ENCODE peak calls at places on chromosomes 16 and 17, in ten cellular contexts. U is fibroblast of pulmonary artery; G is COR-L47; Y is progenitor cell of endocrine pancreas; O is HCEC 1CT; B is cardiac fibroblast; H is kidney; V is DND-41; C is effector CD4-positive, alpha-beta T cell; L is SK-N-DZ. S is an unnamed sample.

GRCh38 chr16:19236561-19236960 is 49.0 kb upstream of the CLEC19A start:
- DNase-seq in U (no peak), G (no peak), Y (no peak), O (no peak), B (no peak), H (no peak), V (no peak), C (no peak), L (no peak), S (no peak)

GRCh38 chr16:11636172-11636721 is 32.0 kb upstream of the SNN start:
- DNase-seq in U (no peak), G (peak), Y (peak), O (no peak), B (no peak), H (no peak), V (no peak), C (no peak), L (no peak), S (peak)

GRCh38 chr16:23781176-23781575 is 26.4 kb downstream of the CHP2 start:
- DNase-seq in U (no peak), G (no peak), Y (no peak), O (no peak), B (no peak), H (no peak), V (no peak), C (no peak), L (no peak), S (no peak)

GRCh38 chr17:27241346-27241946 is 52.5 kb upstream of the WSB1 start:
- DNase-seq in U (peak), G (no peak), Y (no peak), O (no peak), B (peak), H (no peak), V (no peak), C (no peak), L (no peak), S (no peak)

GRCh38 chr17:35730400-35731005 is 936 bp upstream of the RASL10B start:
- DNase-seq in U (no peak), G (no peak), Y (no peak), O (no peak), B (no peak), H (no peak), V (no peak), C (no peak), L (no peak), S (no peak)

GRCh38 chr17:19470529-19471261 is 59.7 kb downstream of the RNF112 start:
- DNase-seq in U (no peak), G (peak), Y (no peak), O (peak), B (peak), H (peak), V (no peak), C (no peak), L (peak), S (peak)

GRCh38 chr17:17926840-17927449 is 45.3 kb downstream of the TOM1L2 start:
- DNase-seq in U (no peak), G (no peak), Y (no peak), O (no peak), B (no peak), H (no peak), V (no peak), C (no peak), L (no peak), S (no peak)

GRCh38 chr17:64244165-64244564 is 18.9 kb downstream of the TEX2 start:
- DNase-seq in U (peak), G (no peak), Y (no peak), O (no peak), B (peak), H (no peak), V (no peak), C (no peak), L (peak), S (no peak)

GRCh38 chr17:68379692-68380677 is 77.3 kb downstream of the WIPI1 start:
- DNase-seq in U (no peak), G (no peak), Y (no peak), O (no peak), B (no peak), H (no peak), V (no peak), C (no peak), L (no peak), S (no peak)

GRCh38 chr16:51449441-51449840 is 298.4 kb upstream of the SALL1 start:
- DNase-seq in U (no peak), G (no peak), Y (no peak), O (no peak), B (no peak), H (no peak), V (no peak), C (no peak), L (no peak), S (no peak)

GRCh38 chr17:56602292-56603130 is 9.0 kb downstream of the NOG start:
- DNase-seq in U (no peak), G (no peak), Y (no peak), O (no peak), B (no peak), H (no peak), V (no peak), C (peak), L (no peak), S (no peak)

GRCh38 chr17:68511671-68512246 is 471 bp upstream of the PRKAR1A start:
- DNase-seq in U (peak), G (peak), Y (peak), O (peak), B (peak), H (peak), V (peak), C (peak), L (peak), S (peak)

GRCh38 chr16:31700530-31701388 is 172.8 kb upstream of the ZNF267 start:
- DNase-seq in U (peak), G (no peak), Y (peak), O (peak), B (peak), H (peak), V (peak), C (peak), L (peak), S (peak)

GRCh38 chr17:54968954-54969400 is 412 bp downstream of the STXBP4 start:
- DNase-seq in U (peak), G (no peak), Y (peak), O (peak), B (peak), H (no peak), V (no peak), C (no peak), L (no peak), S (no peak)

GRCh38 chr17:68777243-68777855 is 176.2 kb upstream of the FAM20A start:
- DNase-seq in U (peak), G (peak), Y (peak), O (peak), B (peak), H (no peak), V (peak), C (no peak), L (peak), S (peak)

GRCh38 chr16:54965464-54965863 is 34.8 kb downstream of the IRX5 start:
- DNase-seq in U (no peak), G (no peak), Y (no peak), O (no peak), B (no peak), H (no peak), V (no peak), C (no peak), L (no peak), S (no peak)

GRCh38 chr17:79943354-79944241 is 92.1 kb downstream of the TBC1D16 start:
- DNase-seq in U (no peak), G (no peak), Y (no peak), O (no peak), B (no peak), H (peak), V (no peak), C (no peak), L (no peak), S (no peak)

GRCh38 chr17:76474238-76474637 is 6.8 kb downstream of the AANAT start:
- DNase-seq in U (no peak), G (no peak), Y (no peak), O (no peak), B (no peak), H (peak), V (no peak), C (no peak), L (no peak), S (no peak)

GRCh38 chr16:81265658-81266451 is 27.4 kb downstream of the BCO1 start:
- DNase-seq in U (peak), G (peak), Y (no peak), O (no peak), B (peak), H (peak), V (no peak), C (no peak), L (no peak), S (no peak)

GRCh38 chr16:15536813-15537212 is 102.4 kb downstream of the BMERB1 start:
- DNase-seq in U (no peak), G (no peak), Y (no peak), O (peak), B (no peak), H (no peak), V (no peak), C (no peak), L (no peak), S (no peak)

GRCh38 chr17:8724451-8724850 is 20.2 kb downstream of the CCDC42 start:
- DNase-seq in U (no peak), G (no peak), Y (no peak), O (no peak), B (no peak), H (no peak), V (no peak), C (no peak), L (no peak), S (no peak)

GRCh38 chr16:81095653-81095952 is 592 bp downstream of the GCSH start:
- DNase-seq in U (no peak), G (no peak), Y (no peak), O (no peak), B (no peak), H (no peak), V (no peak), C (no peak), L (peak), S (no peak)

GRCh38 chr17:1882836-1883235 is 53.0 kb downstream of the RPA1 start:
- DNase-seq in U (peak), G (no peak), Y (no peak), O (peak), B (peak), H (no peak), V (peak), C (no peak), L (peak), S (peak)

GRCh38 chr17:76811028-76811427 is 57.2 kb upstream of the MGAT5B start:
- DNase-seq in U (no peak), G (no peak), Y (no peak), O (no peak), B (no peak), H (no peak), V (no peak), C (no peak), L (peak), S (peak)

GRCh38 chr16:15810949-15811348 is 45.9 kb downstream of the MYH11 start:
- DNase-seq in U (no peak), G (no peak), Y (no peak), O (no peak), B (no peak), H (no peak), V (no peak), C (no peak), L (no peak), S (no peak)

GRCh38 chr17:34606721-34607120 is 27.3 kb downstream of the TMEM132E start:
- DNase-seq in U (no peak), G (no peak), Y (no peak), O (no peak), B (no peak), H (no peak), V (no peak), C (no peak), L (no peak), S (no peak)

GRCh38 chr16:29915590-29916247 is 10.3 kb downstream of the KCTD13 start:
- DNase-seq in U (peak), G (no peak), Y (no peak), O (peak), B (peak), H (no peak), V (no peak), C (no peak), L (no peak), S (no peak)

GRCh38 chr17:35117984-35118383 is 1.7 kb downstream of the RAD51D start:
- DNase-seq in U (peak), G (peak), Y (no peak), O (no peak), B (peak), H (no peak), V (peak), C (no peak), L (no peak), S (peak)

GRCh38 chr16:63447121-63447520 is 1410.9 kb upstream of the CDH8 start:
- DNase-seq in U (no peak), G (no peak), Y (no peak), O (no peak), B (no peak), H (no peak), V (no peak), C (no peak), L (no peak), S (peak)

S was measured in NCI-H1417.